ENCODE peak calls at places on chromosomes 3 and 15, in four cellular contexts. One of them, this sample, is unnamed.

GRCh38 chr3:159818997-159819500 is 169.6 kb upstream of the IL12A start:
- DNase-seq in keratinocyte: no peak
- DNase-seq in transverse colon: no peak
- DNase-seq in body of pancreas: no peak
- DNase-seq in this sample: no peak

GRCh38 chr3:64426551-64426950 is 201.3 kb upstream of the PRICKLE2 start:
- DNase-seq in keratinocyte: no peak
- DNase-seq in transverse colon: no peak
- DNase-seq in body of pancreas: no peak
- DNase-seq in this sample: no peak

GRCh38 chr3:41961061-41961749 is 698 bp downstream of the ULK4 start:
- DNase-seq in keratinocyte: no peak
- DNase-seq in transverse colon: peak
- DNase-seq in body of pancreas: peak
- DNase-seq in this sample: peak

GRCh38 chr3:50642382-50642781 is 25.4 kb downstream of the MAPKAPK3 start:
- DNase-seq in keratinocyte: no peak
- DNase-seq in transverse colon: no peak
- DNase-seq in body of pancreas: no peak
- DNase-seq in this sample: no peak

GRCh38 chr3:21673393-21673792 is 77.6 kb downstream of the ZNF385D start:
- DNase-seq in keratinocyte: no peak
- DNase-seq in transverse colon: no peak
- DNase-seq in body of pancreas: no peak
- DNase-seq in this sample: no peak

GRCh38 chr3:65575376-65575840 is 463.3 kb downstream of the MAGI1 start:
- DNase-seq in keratinocyte: peak
- DNase-seq in transverse colon: no peak
- DNase-seq in body of pancreas: no peak
- DNase-seq in this sample: no peak

GRCh38 chr15:31511707-31512310 is 185.2 kb downstream of the KLF13 start:
- DNase-seq in keratinocyte: no peak
- DNase-seq in transverse colon: no peak
- DNase-seq in body of pancreas: no peak
- DNase-seq in this sample: no peak

GRCh38 chr3:81485444-81485865 is 276.0 kb downstream of the GBE1 start:
- DNase-seq in keratinocyte: no peak
- DNase-seq in transverse colon: peak
- DNase-seq in body of pancreas: no peak
- DNase-seq in this sample: no peak

GRCh38 chr15:39969871-39970270 is 36.0 kb downstream of the EIF2AK4 start:
- DNase-seq in keratinocyte: no peak
- DNase-seq in transverse colon: peak
- DNase-seq in body of pancreas: peak
- DNase-seq in this sample: no peak

GRCh38 chr3:66738625-66739330 is 238.0 kb upstream of the LRIG1 start:
- DNase-seq in keratinocyte: no peak
- DNase-seq in transverse colon: no peak
- DNase-seq in body of pancreas: no peak
- DNase-seq in this sample: no peak

GRCh38 chr3:99545941-99546580 is 92.3 kb upstream of the COL8A1 start:
- DNase-seq in keratinocyte: no peak
- DNase-seq in transverse colon: no peak
- DNase-seq in body of pancreas: no peak
- DNase-seq in this sample: no peak

GRCh38 chr3:44128057-44128775 is 113.5 kb upstream of the TOPAZ1 start:
- DNase-seq in keratinocyte: no peak
- DNase-seq in transverse colon: peak
- DNase-seq in body of pancreas: no peak
- DNase-seq in this sample: no peak

GRCh38 chr15:70632981-70633380 is 130.4 kb downstream of the UACA start:
- DNase-seq in keratinocyte: no peak
- DNase-seq in transverse colon: no peak
- DNase-seq in body of pancreas: no peak
- DNase-seq in this sample: no peak

GRCh38 chr15:99504823-99505551 is 60.8 kb upstream of the MEF2A start:
- DNase-seq in keratinocyte: no peak
- DNase-seq in transverse colon: no peak
- DNase-seq in body of pancreas: no peak
- DNase-seq in this sample: no peak

GRCh38 chr3:70849911-70850699 is 537.7 kb upstream of the MDFIC2 start:
- DNase-seq in keratinocyte: peak
- DNase-seq in transverse colon: no peak
- DNase-seq in body of pancreas: no peak
- DNase-seq in this sample: no peak

GRCh38 chr3:107464037-107464436 is 58.7 kb upstream of the BBX start:
- DNase-seq in keratinocyte: no peak
- DNase-seq in transverse colon: no peak
- DNase-seq in body of pancreas: no peak
- DNase-seq in this sample: no peak

GRCh38 chr3:125481786-125482185 is 38.2 kb downstream of the SNX4 start:
- DNase-seq in keratinocyte: no peak
- DNase-seq in transverse colon: no peak
- DNase-seq in body of pancreas: no peak
- DNase-seq in this sample: no peak

GRCh38 chr3:54773251-54773650 is 154.6 kb downstream of the LRTM1 start:
- DNase-seq in keratinocyte: no peak
- DNase-seq in transverse colon: no peak
- DNase-seq in body of pancreas: no peak
- DNase-seq in this sample: no peak

GRCh38 chr3:172658344-172659245 is 52.3 kb downstream of the NCEH1 start:
- DNase-seq in keratinocyte: no peak
- DNase-seq in transverse colon: no peak
- DNase-seq in body of pancreas: peak
- DNase-seq in this sample: no peak

GRCh38 chr3:82707035-82707434 is 945.6 kb upstream of the GBE1 start:
- DNase-seq in keratinocyte: no peak
- DNase-seq in transverse colon: no peak
- DNase-seq in body of pancreas: peak
- DNase-seq in this sample: no peak

GRCh38 chr3:66115858-66116654 is 77.3 kb upstream of the MAGI1 start:
- DNase-seq in keratinocyte: peak
- DNase-seq in transverse colon: no peak
- DNase-seq in body of pancreas: peak
- DNase-seq in this sample: no peak

GRCh38 chr3:153182491-153182890 is 20.5 kb downstream of the RAP2B start:
- DNase-seq in keratinocyte: no peak
- DNase-seq in transverse colon: no peak
- DNase-seq in body of pancreas: no peak
- DNase-seq in this sample: no peak

GRCh38 chr15:84973492-84974460 is 7.9 kb upstream of the PDE8A start:
- DNase-seq in keratinocyte: no peak
- DNase-seq in transverse colon: no peak
- DNase-seq in body of pancreas: no peak
- DNase-seq in this sample: no peak

GRCh38 chr3:107432013-107432515 is 54.8 kb downstream of the CCDC54 start:
- DNase-seq in keratinocyte: no peak
- DNase-seq in transverse colon: peak
- DNase-seq in body of pancreas: peak
- DNase-seq in this sample: peak

GRCh38 chr3:94146455-94146854 is 83.6 kb downstream of the NSUN3 start:
- DNase-seq in keratinocyte: no peak
- DNase-seq in transverse colon: no peak
- DNase-seq in body of pancreas: peak
- DNase-seq in this sample: no peak

GRCh38 chr3:77462951-77463350 is 423.1 kb downstream of the ROBO2 start:
- DNase-seq in keratinocyte: no peak
- DNase-seq in transverse colon: no peak
- DNase-seq in body of pancreas: no peak
- DNase-seq in this sample: no peak

GRCh38 chr3:73681610-73682009 is 56.9 kb upstream of the PDZRN3 start:
- DNase-seq in keratinocyte: no peak
- DNase-seq in transverse colon: no peak
- DNase-seq in body of pancreas: no peak
- DNase-seq in this sample: no peak

GRCh38 chr3:121869731-121870130 is 24.5 kb upstream of the SLC15A2 start:
- DNase-seq in keratinocyte: no peak
- DNase-seq in transverse colon: no peak
- DNase-seq in body of pancreas: no peak
- DNase-seq in this sample: no peak
- TF ChIP-seq CTCF in keratinocyte: no peak
- TF ChIP-seq CTCF in transverse colon: no peak
- TF ChIP-seq CTCF in body of pancreas: no peak
- TF ChIP-seq CTCF in this sample: no peak

DNA sequence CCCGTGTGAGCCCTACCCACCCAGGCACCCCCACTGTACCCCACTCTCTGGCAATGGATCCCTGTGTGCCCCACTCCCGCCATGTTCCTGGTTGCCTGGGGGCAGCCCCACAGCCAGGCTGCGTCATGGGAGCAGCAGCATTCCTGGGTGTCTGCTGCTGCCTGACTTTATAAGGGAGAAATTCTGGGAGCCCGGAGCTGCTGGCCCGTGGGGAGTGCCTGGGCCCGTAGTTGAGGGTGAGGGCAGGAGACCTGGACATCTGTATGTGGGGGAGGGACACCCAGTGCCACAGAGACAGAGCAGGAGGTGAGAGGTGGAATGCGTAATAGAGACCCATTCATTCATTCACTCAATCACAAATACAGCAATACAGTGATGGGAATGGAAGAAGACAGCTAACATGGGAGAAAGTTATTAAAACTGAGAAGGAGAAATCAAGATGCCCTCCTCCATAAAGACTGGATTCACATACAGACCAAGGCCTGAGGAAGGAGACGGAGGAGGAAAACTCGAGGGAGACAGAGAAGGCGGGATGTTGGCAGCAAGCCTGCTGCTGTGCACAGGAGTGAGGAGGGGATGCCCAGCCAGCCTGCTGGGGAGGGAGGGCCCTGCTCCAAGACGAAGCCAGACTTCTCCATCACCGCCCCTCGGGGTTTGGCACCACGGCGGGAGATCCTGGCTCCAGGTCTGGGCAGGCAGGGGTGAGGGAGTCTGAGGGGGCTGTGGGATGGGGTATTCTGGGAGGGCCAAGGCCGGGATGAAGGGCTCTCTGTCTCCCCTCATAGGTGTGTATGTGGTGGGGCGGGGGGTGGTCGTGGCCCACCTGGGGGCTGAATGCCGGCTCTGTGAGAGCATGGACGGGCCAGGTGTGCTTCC is 14.9 kb downstream of the CSPG4 start:
- DNase-seq in keratinocyte: no peak
- DNase-seq in transverse colon: peak
- DNase-seq in body of pancreas: no peak
- DNase-seq in this sample: no peak
- H3K27ac ChIP-seq in keratinocyte: peak
- H3K27ac ChIP-seq in transverse colon: peak
- H3K27ac ChIP-seq in body of pancreas: no peak
- H3K27ac ChIP-seq in this sample: peak

GRCh38 chr15:68278345-68279217 is 1.0 kb downstream of the FEM1B start:
- DNase-seq in keratinocyte: no peak
- DNase-seq in transverse colon: no peak
- DNase-seq in body of pancreas: peak
- DNase-seq in this sample: peak
- TF ChIP-seq CTCF in keratinocyte: no peak
- TF ChIP-seq CTCF in transverse colon: peak
- TF ChIP-seq CTCF in body of pancreas: peak
- TF ChIP-seq CTCF in this sample: peak

GRCh38 chr3:38345879-38346583 is 554 bp upstream of the XYLB start:
- DNase-seq in keratinocyte: no peak
- DNase-seq in transverse colon: no peak
- DNase-seq in body of pancreas: no peak
- DNase-seq in this sample: no peak
- H3K27ac ChIP-seq in keratinocyte: no peak
- H3K27ac ChIP-seq in transverse colon: peak
- H3K27ac ChIP-seq in body of pancreas: peak
- H3K27ac ChIP-seq in this sample: no peak

GRCh38 chr3:192336286-192336685 is 391.1 kb downstream of the FGF12 start:
- DNase-seq in keratinocyte: no peak
- DNase-seq in transverse colon: no peak
- DNase-seq in body of pancreas: no peak
- DNase-seq in this sample: no peak
- TF ChIP-seq CTCF in keratinocyte: peak
- TF ChIP-seq CTCF in transverse colon: no peak
- TF ChIP-seq CTCF in body of pancreas: no peak
- TF ChIP-seq CTCF in this sample: no peak

DNA sequence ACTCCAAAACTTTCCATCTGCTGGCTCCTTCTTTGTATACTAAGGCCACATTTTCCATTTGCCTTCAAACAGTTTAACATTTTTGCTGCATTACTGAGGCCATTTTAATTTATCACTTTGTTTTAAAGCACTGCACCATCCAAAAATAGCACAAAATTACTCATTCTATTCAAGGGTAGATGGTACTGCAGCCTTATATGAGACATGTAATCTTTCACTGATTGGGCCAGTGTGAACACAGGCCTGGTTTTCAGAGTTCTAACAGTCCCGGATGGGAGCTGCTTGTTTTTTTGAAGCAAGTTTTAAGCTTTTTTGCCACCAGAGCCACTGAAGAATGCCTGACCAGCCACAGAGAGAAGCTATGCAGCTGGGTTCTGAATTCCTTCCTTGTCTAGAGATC is 172.3 kb upstream of the TSC22D2 start:
- DNase-seq in keratinocyte: no peak
- DNase-seq in transverse colon: no peak
- DNase-seq in body of pancreas: no peak
- DNase-seq in this sample: no peak
- H3K27ac ChIP-seq in keratinocyte: no peak
- H3K27ac ChIP-seq in transverse colon: peak
- H3K27ac ChIP-seq in body of pancreas: no peak
- H3K27ac ChIP-seq in this sample: no peak

GRCh38 chr15:75202251-75203016 is 752 bp downstream of the C15orf39 start:
- DNase-seq in keratinocyte: no peak
- DNase-seq in transverse colon: peak
- DNase-seq in body of pancreas: peak
- DNase-seq in this sample: peak
- TF ChIP-seq CTCF in keratinocyte: no peak
- TF ChIP-seq CTCF in transverse colon: peak
- TF ChIP-seq CTCF in body of pancreas: no peak
- TF ChIP-seq CTCF in this sample: no peak

DNA sequence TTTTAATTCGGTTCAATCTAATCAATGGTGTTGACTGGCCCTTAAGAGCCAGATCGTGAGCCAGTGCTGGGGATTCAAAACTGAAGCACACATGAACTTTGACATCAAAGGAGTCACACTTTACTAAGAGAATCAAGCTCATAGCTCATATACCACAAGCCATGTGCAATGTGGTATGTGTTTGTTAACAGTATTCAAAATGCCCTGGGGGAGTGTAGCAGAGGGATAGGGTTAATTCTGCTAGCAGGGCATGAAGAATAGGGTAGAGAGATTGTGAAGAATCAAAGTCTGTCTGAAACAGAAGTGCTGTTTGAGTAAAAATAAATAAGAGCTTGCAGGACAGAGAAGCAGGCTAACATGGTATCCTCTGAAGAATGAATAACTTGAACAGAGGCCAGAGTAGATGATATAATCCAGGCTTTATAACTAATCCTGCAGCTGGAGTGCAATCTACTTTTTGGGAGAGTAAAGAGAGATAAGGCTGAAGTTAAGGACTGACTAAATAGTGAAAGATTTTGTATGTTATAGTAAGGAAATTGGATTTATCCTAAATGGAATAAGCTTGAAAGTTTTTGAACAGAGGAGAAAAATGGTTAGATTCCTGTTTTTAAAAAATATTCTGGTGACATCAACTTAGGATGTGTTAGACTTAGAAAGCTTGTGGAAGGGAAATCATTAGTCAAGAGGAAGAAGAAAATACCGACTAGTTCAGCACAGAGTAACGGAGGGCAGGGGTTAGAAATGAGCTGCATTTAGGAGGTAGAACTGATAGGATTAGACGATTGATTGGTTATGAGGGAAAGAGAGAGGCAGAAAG is 292.0 kb downstream of the NFKBIZ start:
- DNase-seq in keratinocyte: no peak
- DNase-seq in transverse colon: no peak
- DNase-seq in body of pancreas: no peak
- DNase-seq in this sample: no peak
- H3K27ac ChIP-seq in keratinocyte: no peak
- H3K27ac ChIP-seq in transverse colon: peak
- H3K27ac ChIP-seq in body of pancreas: no peak
- H3K27ac ChIP-seq in this sample: no peak

GRCh38 chr3:68256635-68257034 is 602.2 kb upstream of the SUCLG2 start:
- DNase-seq in keratinocyte: no peak
- DNase-seq in transverse colon: no peak
- DNase-seq in body of pancreas: peak
- DNase-seq in this sample: peak
- TF ChIP-seq CTCF in keratinocyte: no peak
- TF ChIP-seq CTCF in transverse colon: no peak
- TF ChIP-seq CTCF in body of pancreas: peak
- TF ChIP-seq CTCF in this sample: peak